ENCODE peak calls at places on chromosomes 16 and 17, in nine cellular contexts. L is RWPE1, R is neural progenitor cell, S is tibial artery, B is heart right ventricle, C is A549, P is glutamatergic neuron, A is lower leg skin, F is astrocyte of the spinal cord. H is an unnamed sample.

GRCh38 chr16:65449526-65449925 is 327.7 kb upstream of the CDH11 start:
- DNase-seq in L (no peak), R (no peak), S (no peak), B (no peak), C (no peak), P (no peak), A (no peak), F (no peak), H (no peak)

GRCh38 chr16:89890886-89891657 is 17.7 kb downstream of the TCF25 start:
- DNase-seq in L (no peak), R (no peak), S (no peak), B (no peak), C (no peak), P (no peak), A (no peak), F (no peak), H (no peak)

GRCh38 chr17:81553616-81554181 is 1.5 kb upstream of the FAAP100 start:
- DNase-seq in L (peak; percentile 85), R (no peak), S (no peak), B (no peak), C (peak; percentile 71), P (peak; percentile 20), A (no peak), F (peak; percentile 94), H (no peak)

GRCh38 chr16:19115148-19116021 is 1.6 kb downstream of the ITPRIPL2 start:
- DNase-seq in L (no peak), R (no peak), S (no peak), B (peak; percentile 25), C (no peak), P (peak; percentile 45), A (no peak), F (no peak), H (no peak)

GRCh38 chr17:80968602-80969029 is 23.0 kb upstream of the CHMP6 start:
- DNase-seq in L (no peak), R (no peak), S (peak; percentile 62), B (no peak), C (no peak), P (peak; percentile 11), A (no peak), F (no peak), H (no peak)

GRCh38 chr17:46166692-46167249 is 26.5 kb downstream of the KANSL1 start:
- DNase-seq in L (no peak), R (no peak), S (no peak), B (no peak), C (no peak), P (no peak), A (no peak), F (no peak), H (no peak)

GRCh38 chr17:35291802-35292201 is 48.9 kb downstream of the SLFN5 start:
- DNase-seq in L (no peak), R (no peak), S (no peak), B (no peak), C (peak; percentile 17), P (no peak), A (no peak), F (peak; percentile 16), H (no peak)

GRCh38 chr17:78034429-78035091 is 76.1 kb downstream of the TNRC6C start:
- DNase-seq in L (no peak), R (no peak), S (no peak), B (no peak), C (peak; percentile 50), P (no peak), A (no peak), F (peak; percentile 34), H (no peak)

GRCh38 chr17:43170140-43170765 is 761 bp upstream of the NBR1 start:
- DNase-seq in L (peak; percentile 98), R (peak; percentile 94), S (peak; percentile 96), B (peak; percentile 82), C (peak; percentile 98), P (peak; percentile 75), A (peak; percentile 98), F (peak; percentile 97), H (peak; percentile 70)

GRCh38 chr17:43175213-43176118 is 4.5 kb downstream of the NBR1 start:
- DNase-seq in L (no peak), R (no peak), S (no peak), B (no peak), C (no peak), P (no peak), A (no peak), F (peak; percentile 51), H (no peak)

GRCh38 chr17:43171761-43172487 is 910 bp downstream of the NBR1 start:
- DNase-seq in L (peak; percentile 84), R (peak; percentile 8), S (peak; percentile 61), B (no peak), C (peak; percentile 84), P (no peak), A (no peak), F (peak; percentile 89), H (peak; percentile 20)

GRCh38 chr17:43169561-43170139 is 1.4 kb upstream of the NBR1 start:
- DNase-seq in L (peak; percentile 32), R (peak; percentile 56), S (peak; percentile 29), B (peak; percentile 18), C (peak; percentile 62), P (peak; percentile 47), A (peak; percentile 86), F (no peak), H (peak; percentile 34)

GRCh38 chr17:43170766-43171681 is at the start of gene NBR1:
- DNase-seq in L (peak; percentile 99), R (peak; percentile 98), S (peak; percentile 98), B (peak; percentile 90), C (peak; percentile 99), P (peak; percentile 90), A (peak; percentile 99), F (peak; percentile 98), H (peak; percentile 91)
- TF ChIP-seq CTCF in L (no peak), R (peak; percentile 44), S (peak; percentile 30), B (peak; percentile 8), C (no peak), P (no peak), A (no peak), F (peak; percentile 5), H (no peak)

GRCh38 chr17:41823580-41823979 is 10.8 kb downstream of the FKBP10 start:
- DNase-seq in L (no peak), R (no peak), S (no peak), B (no peak), C (no peak), P (no peak), A (no peak), F (no peak), H (no peak)
- TF ChIP-seq CTCF in L (no peak), R (no peak), S (no peak), B (no peak), C (no peak), P (no peak), A (no peak), F (no peak), H (no peak)

GRCh38 chr16:4180511-4180910 is 61.4 kb downstream of the SRL start:
- DNase-seq in L (no peak), R (no peak), S (no peak), B (no peak), C (no peak), P (no peak), A (no peak), F (no peak), H (no peak)

GRCh38 chr16:4179763-4180260 is 62.1 kb downstream of the SRL start:
- DNase-seq in L (no peak), R (no peak), S (no peak), B (no peak), C (no peak), P (no peak), A (no peak), F (no peak), H (no peak)

GRCh38 chr16:4184038-4184702 is 57.7 kb downstream of the SRL start:
- DNase-seq in L (no peak), R (peak; percentile 34), S (no peak), B (peak; percentile 30), C (no peak), P (no peak), A (no peak), F (no peak), H (peak; percentile 10)

GRCh38 chr16:4182581-4183257 is 59.2 kb downstream of the SRL start:
- DNase-seq in L (no peak), R (no peak), S (no peak), B (no peak), C (no peak), P (no peak), A (no peak), F (no peak), H (no peak)

DNA sequence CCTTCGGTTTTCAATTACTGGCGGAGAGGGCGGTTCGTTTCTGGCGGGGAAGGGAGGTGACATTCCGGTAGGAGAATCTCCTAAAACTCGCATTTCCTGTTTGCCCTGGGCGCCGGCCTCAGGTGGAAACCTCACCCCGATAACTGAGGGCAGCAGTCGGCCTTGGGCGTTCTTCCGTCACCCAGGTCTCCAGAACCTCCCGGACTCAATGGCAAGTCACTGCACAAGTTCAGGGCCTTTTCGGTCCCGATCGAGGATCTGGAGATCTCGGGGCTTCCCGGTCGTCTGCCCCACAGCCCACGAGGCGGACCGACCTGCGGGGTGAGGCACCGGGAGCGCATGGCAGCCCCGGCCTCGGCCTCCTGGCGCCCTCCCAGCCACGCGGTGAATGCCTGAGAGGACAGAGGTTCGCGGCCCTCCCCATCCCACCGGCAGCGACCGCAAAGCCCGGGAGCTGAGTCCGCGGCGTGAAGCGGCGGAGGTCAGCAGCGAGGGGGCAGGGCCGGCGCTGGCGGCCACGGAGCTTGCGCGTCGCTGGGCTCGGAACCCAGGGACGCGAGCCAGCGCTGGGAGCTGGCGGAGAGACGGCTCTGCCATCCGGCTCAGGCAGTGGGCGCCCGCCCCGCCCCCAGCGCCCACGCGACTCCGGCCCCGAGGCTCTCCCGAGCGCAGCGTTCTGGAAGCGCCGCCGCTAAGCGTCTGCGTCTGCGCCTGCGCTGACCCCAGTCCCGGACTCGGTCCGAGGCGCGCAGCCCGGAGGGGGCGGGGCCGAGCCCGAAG is 58.4 kb downstream of the SRL start:
- DNase-seq in L (peak; percentile 97), R (peak; percentile 98), S (peak; percentile 83), B (peak; percentile 97), C (peak; percentile 91), P (peak; percentile 98), A (peak; percentile 98), F (peak; percentile 90), H (peak; percentile 99)
- TF ChIP-seq CTCF in L (no peak), R (no peak), S (no peak), B (peak; percentile 11), C (no peak), P (no peak), A (no peak), F (no peak), H (no peak)

GRCh38 chr17:14300628-14301278 is at the start of gene HS3ST3B1:
- DNase-seq in L (peak; percentile 97), R (peak; percentile 99), S (peak; percentile 96), B (peak; percentile 98), C (peak; percentile 98), P (peak; percentile 100), A (peak; percentile 100), F (peak; percentile 100), H (peak; percentile 97)

GRCh38 chr17:14297161-14297851 is 3.6 kb upstream of the HS3ST3B1 start:
- DNase-seq in L (no peak), R (peak; percentile 86), S (no peak), B (peak; percentile 67), C (peak; percentile 29), P (peak; percentile 77), A (peak; percentile 84), F (peak; percentile 51), H (peak; percentile 80)

GRCh38 chr17:14301279-14301760 is 439 bp downstream of the HS3ST3B1 start:
- DNase-seq in L (no peak), R (peak; percentile 66), S (no peak), B (no peak), C (no peak), P (peak; percentile 39), A (no peak), F (peak; percentile 35), H (peak; percentile 33)

GRCh38 chr17:14298221-14298994 is 2.5 kb upstream of the HS3ST3B1 start:
- DNase-seq in L (no peak), R (peak; percentile 72), S (no peak), B (no peak), C (no peak), P (peak; percentile 31), A (peak; percentile 80), F (no peak), H (peak; percentile 26)

DNA sequence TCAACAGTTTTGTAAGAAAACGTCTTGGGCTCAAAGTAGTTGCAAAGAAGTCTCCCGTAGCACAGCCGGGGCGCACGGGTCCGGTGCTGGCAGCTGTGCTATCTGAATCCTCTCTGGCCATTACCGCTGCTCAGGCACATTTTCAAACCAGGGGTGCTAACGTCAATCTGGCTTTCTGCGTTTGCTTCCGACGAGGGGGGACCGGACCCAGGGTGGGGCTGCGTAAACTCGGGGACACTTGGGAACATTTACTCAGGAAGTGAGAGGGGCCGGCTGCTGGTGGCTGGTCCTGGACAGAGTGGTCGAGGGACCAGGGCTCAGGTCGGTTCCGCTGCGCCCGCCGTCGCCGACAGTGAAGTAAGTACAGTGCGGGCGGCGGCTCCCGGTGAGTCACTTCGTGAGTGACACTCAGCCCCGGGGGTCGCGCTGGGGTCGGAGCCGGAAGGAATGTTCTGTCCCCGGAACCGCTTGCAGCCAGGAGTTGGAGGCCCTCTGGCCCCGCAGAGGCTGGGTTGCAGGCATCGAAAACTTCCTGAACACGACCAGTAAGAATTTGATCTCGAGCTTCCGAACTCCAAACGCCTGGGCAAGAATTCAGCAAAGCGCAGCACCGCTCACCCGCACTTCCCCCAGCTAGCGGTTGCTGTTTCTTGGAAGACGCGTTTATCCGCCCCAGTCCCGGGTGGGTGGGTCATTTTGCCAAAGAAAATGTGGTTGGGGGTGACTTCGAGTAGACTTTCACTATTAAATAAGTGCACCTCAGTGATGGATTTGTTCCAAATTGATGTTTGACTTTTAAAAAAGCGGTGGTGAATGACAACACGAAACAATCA is 1.4 kb upstream of the HS3ST3B1 start:
- DNase-seq in L (no peak), R (peak; percentile 78), S (no peak), B (peak; percentile 40), C (no peak), P (peak; percentile 57), A (peak; percentile 91), F (peak; percentile 66), H (peak; percentile 48)
- TF ChIP-seq CTCF in L (no peak), R (no peak), S (no peak), B (no peak), C (no peak), P (no peak), A (no peak), F (no peak), H (no peak)